ENCODE peak calls at places on chromosomes 7 and 10, in nine cellular contexts. K, T, F, R, V, J, S, W and P are unnamed samples.

GRCh38 chr7:102193806-102194205 is 92.9 kb upstream of the SH2B2 start:
- DNase-seq in F (no peak), K (no peak), W (no peak), T (no peak), S (no peak), V (no peak), J (no peak), R (no peak), P (no peak)

GRCh38 chr10:34316154-34316553 is 498.9 kb downstream of the PARD3 start:
- DNase-seq in W (no peak), F (no peak), R (no peak), J (no peak), T (no peak), S (no peak), K (no peak), V (no peak), P (no peak)

GRCh38 chr7:139990142-139990535 is 72.6 kb downstream of the PARP12 start:
- DNase-seq in T (no peak), S (no peak), K (no peak), W (no peak), V (no peak), F (no peak), R (no peak), J (no peak), P (no peak)

GRCh38 chr7:102300643-102301211 is 14.1 kb downstream of the SH2B2 start:
- DNase-seq in F (no peak), W (no peak), K (no peak), J (no peak), R (no peak), V (no peak), T (no peak), S (no peak), P (peak; percentile 53)

GRCh38 chr7:68461430-68461829 is 1136.8 kb upstream of the AUTS2 start:
- DNase-seq in V (no peak), J (no peak), S (no peak), T (peak; percentile 58), R (no peak), F (no peak), K (no peak), W (no peak), P (no peak)

GRCh38 chr10:78533093-78533492 is 499.4 kb downstream of the RPS24 start:
- DNase-seq in J (no peak), T (no peak), V (no peak), S (no peak), F (no peak), R (no peak), K (no peak), W (no peak), P (peak; percentile 33)

GRCh38 chr10:110162749-110163148 is 44.7 kb upstream of the MXI1 start:
- DNase-seq in S (no peak), F (no peak), K (no peak), V (no peak), W (no peak), J (no peak), T (no peak), R (no peak), P (no peak)

GRCh38 chr10:92913973-92914372 is 65.7 kb downstream of the EXOC6 start:
- DNase-seq in T (no peak), W (no peak), J (no peak), R (no peak), F (no peak), S (no peak), K (no peak), V (peak; percentile 30), P (no peak)